ENCODE peak calls at places on chromosomes 11 and 22, in eight cellular contexts. I, L, J, W, Q, H, M and P are unnamed samples.
A peak's percentile ranks its signal among the peaks of the same experiment; 100 is the strongest.

GRCh38 chr22:22230438-22230837 is 14.1 kb upstream of the VPREB1 start:
- DNase-seq in I (no peak), L (no peak), J (no peak), W (no peak), Q (no peak), H (no peak), M (no peak), P (no peak)

GRCh38 chr22:35377735-35378134 is 3.2 kb upstream of the HMOX1 start:
- DNase-seq in I (no peak), L (no peak), J (no peak), W (peak; percentile 71), Q (no peak), H (no peak), M (no peak), P (no peak)

GRCh38 chr11:67056640-67057409 is at the start of gene RHOD:
- DNase-seq in I (peak; percentile 54), L (no peak), J (no peak), W (peak; percentile 90), Q (peak; percentile 61), H (no peak), M (peak; percentile 61), P (no peak)

GRCh38 chr22:21815958-21816357 is 51.5 kb downstream of the MAPK1 start:
- DNase-seq in I (no peak), L (no peak), J (no peak), W (no peak), Q (no peak), H (no peak), M (no peak), P (no peak)

GRCh38 chr11:1858154-1858553 is 5.3 kb downstream of the LSP1 start:
- DNase-seq in I (no peak), L (no peak), J (no peak), W (no peak), Q (no peak), H (no peak), M (no peak), P (no peak)

GRCh38 chr22:20061481-20061861 is 18.6 kb upstream of the DGCR8 start:
- DNase-seq in I (no peak), L (no peak), J (peak; percentile 15), W (no peak), Q (peak; percentile 45), H (peak; percentile 12), M (no peak), P (no peak)

GRCh38 chr11:26331911-26332571 is at the start of gene ANO3:
- DNase-seq in I (peak; percentile 25), L (no peak), J (peak; percentile 23), W (peak; percentile 97), Q (peak; percentile 30), H (peak; percentile 89), M (peak; percentile 47), P (peak; percentile 29)

GRCh38 chr22:50192825-50193204 is 7.1 kb downstream of the TRABD start:
- DNase-seq in I (no peak), L (no peak), J (no peak), W (no peak), Q (peak; percentile 23), H (no peak), M (no peak), P (no peak)

GRCh38 chr11:95142431-95142830 is 52.8 kb downstream of the ENDOD1 start:
- DNase-seq in I (no peak), L (no peak), J (no peak), W (no peak), Q (no peak), H (no peak), M (no peak), P (no peak)

GRCh38 chr11:68127791-68128681 is 6.8 kb upstream of the CHKA start:
- DNase-seq in I (peak; percentile 46), L (no peak), J (no peak), W (peak; percentile 98), Q (peak; percentile 70), H (peak; percentile 64), M (peak; percentile 86), P (no peak)

GRCh38 chr22:37709445-37709765 is 12.6 kb downstream of the TRIOBP start:
- DNase-seq in I (no peak), L (no peak), J (no peak), W (no peak), Q (no peak), H (no peak), M (no peak), P (no peak)

GRCh38 chr22:33274941-33275443 is 216.8 kb upstream of the SYN3 start:
- DNase-seq in I (no peak), L (no peak), J (no peak), W (no peak), Q (no peak), H (no peak), M (no peak), P (no peak)

GRCh38 chr22:44453441-44454112 is 44.5 kb downstream of the RTL6 start:
- DNase-seq in I (no peak), L (no peak), J (no peak), W (no peak), Q (no peak), H (no peak), M (peak; percentile 12), P (no peak)

DNA sequence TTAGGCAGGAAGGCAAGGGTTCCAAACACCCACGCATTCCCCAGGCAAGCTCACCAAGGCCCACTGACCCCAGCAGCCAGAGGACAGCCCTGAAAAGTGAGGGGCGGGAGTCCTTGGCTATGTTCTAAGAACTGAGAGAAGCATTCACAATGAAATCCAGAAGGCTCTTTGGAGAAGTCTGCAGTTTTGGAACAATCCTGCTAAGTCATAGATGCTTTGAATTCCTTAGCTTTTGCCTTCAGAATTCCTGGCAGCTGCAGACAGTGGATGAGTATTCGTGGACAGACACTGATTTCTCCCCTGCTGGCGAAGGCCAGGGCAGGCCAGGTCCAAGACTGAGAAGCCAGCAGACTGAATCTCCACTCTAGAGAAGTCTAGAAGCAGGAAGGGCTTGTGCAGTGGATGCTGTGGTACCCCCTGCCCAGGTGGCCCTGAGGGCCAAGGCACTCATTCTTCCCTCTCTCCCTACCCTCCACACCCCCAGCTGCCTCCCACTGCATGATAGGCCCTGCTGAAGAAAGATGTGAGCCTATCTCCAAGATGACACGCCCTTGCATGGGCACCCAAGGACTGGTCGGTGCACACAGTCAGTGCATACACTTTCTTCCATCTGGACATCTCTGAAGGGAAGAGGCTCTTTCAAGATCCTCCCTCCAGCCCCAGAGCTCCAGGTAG is 133.2 kb upstream of the TEAD1 start:
- DNase-seq in I (no peak), L (no peak), J (no peak), W (peak; percentile 32), Q (no peak), H (peak; percentile 75), M (no peak), P (no peak)
- TF ChIP-seq CTCF in I (peak; percentile 25), L (no peak), J (no peak), W (no peak), Q (no peak), H (peak; percentile 32), M (no peak), P (no peak)

DNA sequence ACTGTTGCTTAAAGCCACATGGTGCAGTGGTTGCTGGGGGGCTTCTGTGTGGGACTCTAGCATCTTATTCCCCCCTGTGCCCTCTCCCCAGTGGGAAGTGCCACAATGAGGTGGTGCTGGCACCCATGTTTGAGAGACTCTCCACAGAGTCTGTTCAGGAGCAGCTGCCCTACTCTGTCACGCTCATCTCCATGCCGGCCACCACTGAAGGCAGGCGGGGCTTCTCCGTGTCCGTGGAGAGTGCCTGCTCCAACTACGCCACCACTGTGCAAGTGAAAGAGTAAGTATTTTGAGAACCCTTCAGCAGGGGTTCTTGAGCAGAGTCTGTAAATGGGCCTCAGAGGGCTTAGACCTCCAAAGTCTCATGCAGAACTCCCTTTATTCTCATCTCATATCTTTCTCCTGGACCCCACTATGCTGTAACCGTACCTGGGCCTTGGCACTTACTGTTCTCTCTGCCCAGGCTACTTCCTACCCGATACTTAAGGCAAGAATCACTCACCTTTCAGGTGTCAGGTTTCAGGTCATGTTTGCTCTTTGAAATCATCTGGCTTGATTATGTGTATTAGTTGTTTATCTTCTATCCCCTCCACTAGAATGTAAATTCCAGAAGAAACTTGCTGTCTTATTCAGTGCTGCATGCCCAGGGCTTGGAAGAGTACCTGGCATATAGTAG is 32.4 kb downstream of the PIK3IP1 start:
- DNase-seq in I (no peak), L (no peak), J (no peak), W (no peak), Q (no peak), H (no peak), M (peak; percentile 76), P (no peak)
- H3K36me3 ChIP-seq in I (peaks cover 61% of the 10 kb centered on the region), L (no peaks in the 10 kb centered on the region), J (peaks cover 51% of the 10 kb centered on the region), W (peaks cover 14% of the 10 kb centered on the region), Q (peaks cover 37% of the 10 kb centered on the region), H (peaks cover 11% of the 10 kb centered on the region), M (no peaks in the 10 kb centered on the region), P (peaks cover 24% of the 10 kb centered on the region)

GRCh38 chr11:116499396-116500001 is 273.3 kb downstream of the BUD13 start:
- DNase-seq in I (peak; percentile 65), L (no peak), J (peak; percentile 10), W (peak; percentile 99), Q (peak; percentile 54), H (peak; percentile 44), M (no peak), P (peak; percentile 18)

GRCh38 chr11:116500002-116500832 is 272.6 kb downstream of the BUD13 start:
- DNase-seq in I (no peak), L (no peak), J (no peak), W (peak; percentile 32), Q (no peak), H (no peak), M (no peak), P (no peak)

GRCh38 chr11:116501728-116502127 is 271.1 kb downstream of the BUD13 start:
- DNase-seq in I (no peak), L (no peak), J (no peak), W (no peak), Q (no peak), H (no peak), M (no peak), P (no peak)

GRCh38 chr11:116502641-116503061 is 270.1 kb downstream of the BUD13 start:
- DNase-seq in I (peak; percentile 46), L (no peak), J (no peak), W (no peak), Q (peak; percentile 50), H (no peak), M (no peak), P (no peak)

DNA sequence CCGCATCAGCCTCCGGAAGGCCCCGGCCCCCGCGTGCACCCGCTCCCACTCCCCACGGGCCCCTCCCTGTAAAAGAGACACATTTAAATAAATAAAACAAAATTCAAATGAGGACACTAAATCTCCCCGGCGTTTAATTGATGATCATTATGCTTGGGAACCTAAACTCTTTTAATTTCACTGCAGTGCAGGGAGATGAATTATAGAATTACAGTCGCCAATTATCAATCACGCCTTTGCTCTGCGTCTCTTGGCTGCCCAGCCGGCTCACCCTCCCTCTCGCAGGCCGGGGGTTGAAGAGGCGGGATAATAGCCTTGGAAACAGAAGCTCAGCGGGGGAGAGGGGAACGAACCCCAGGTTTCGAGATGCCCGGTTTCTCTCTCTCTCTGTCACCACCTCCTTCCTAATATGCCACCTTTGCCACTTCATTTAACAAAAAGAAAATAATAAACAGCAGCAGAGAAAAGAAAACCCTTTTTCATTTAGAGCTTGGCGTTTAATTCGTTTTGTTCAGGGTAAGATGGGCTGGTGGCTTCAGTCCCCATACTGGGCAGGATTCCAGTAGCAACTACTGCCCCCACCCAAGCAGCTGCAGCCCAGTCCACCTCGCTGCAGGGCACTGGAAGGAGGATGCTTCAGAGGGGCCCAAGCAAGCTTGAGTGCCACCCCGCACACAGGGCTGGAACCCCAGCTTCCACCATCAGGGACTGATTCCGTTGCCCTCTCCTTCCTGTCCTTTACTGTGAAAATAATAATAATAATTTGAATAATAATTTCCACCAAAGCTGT is 271.8 kb downstream of the BUD13 start:
- DNase-seq in I (no peak), L (no peak), J (no peak), W (peak; percentile 66), Q (no peak), H (no peak), M (no peak), P (no peak)
- H3K27me3 ChIP-seq in I (peaks cover 85% of the 10 kb centered on the region), L (peaks cover 9% of the 10 kb centered on the region), J (no peaks in the 10 kb centered on the region), W (peaks cover 39% of the 10 kb centered on the region), Q (peaks cover 46% of the 10 kb centered on the region), H (no peaks in the 10 kb centered on the region), M (peaks cover 95% of the 10 kb centered on the region), P (peaks cover 5% of the 10 kb centered on the region)

GRCh38 chr11:31887180-31887579 is 76.1 kb upstream of the PAX6 start:
- DNase-seq in I (no peak), L (no peak), J (no peak), W (peak; percentile 83), Q (no peak), H (no peak), M (no peak), P (no peak)
- TF ChIP-seq CTCF in I (no peak), L (peak; percentile 53), J (no peak), W (peak; percentile 77), Q (no peak), H (no peak), M (peak; percentile 58), P (peak; percentile 31)